ENCODE peak calls at places on chromosome 9, in seven cellular contexts. S, E, B, C, G, N and T are unnamed samples.

GRCh38 chr9:33445941-33446506 is 1.4 kb downstream of the AQP3 start:
- DNase-seq in S (no peak), E (no peak), B (no peak), C (no peak), G (no peak), N (no peak), T (no peak)

GRCh38 chr9:102035929-102036328 is 297.5 kb upstream of the GRIN3A start:
- DNase-seq in S (no peak), E (no peak), B (no peak), C (no peak), G (no peak), N (no peak), T (no peak)

GRCh38 chr9:122346478-122347347 is 24.1 kb upstream of the PTGS1 start:
- DNase-seq in S (no peak), E (no peak), B (peak), C (no peak), G (peak), N (no peak), T (no peak)

GRCh38 chr9:95103385-95104087 is 214.0 kb downstream of the FANCC start:
- DNase-seq in S (no peak), E (no peak), B (no peak), C (no peak), G (peak), N (no peak), T (no peak)

GRCh38 chr9:127336708-127337352 is 60.1 kb upstream of the SLC2A8 start:
- DNase-seq in S (no peak), E (peak), B (no peak), C (peak), G (peak), N (no peak), T (no peak)

GRCh38 chr9:103188966-103189365 is 193.8 kb downstream of the CYLC2 start:
- DNase-seq in S (no peak), E (no peak), B (no peak), C (no peak), G (no peak), N (no peak), T (no peak)

GRCh38 chr9:571066-571465 is 270.4 kb upstream of the DMRT1 start:
- DNase-seq in S (no peak), E (no peak), B (no peak), C (no peak), G (no peak), N (no peak), T (no peak)

GRCh38 chr9:113583511-113584470 is 120.3 kb downstream of the RGS3 start:
- DNase-seq in S (no peak), E (no peak), B (no peak), C (no peak), G (peak), N (no peak), T (no peak)

GRCh38 chr9:18543406-18543965 is 69.5 kb downstream of the ADAMTSL1 start:
- DNase-seq in S (no peak), E (peak), B (no peak), C (no peak), G (no peak), N (no peak), T (no peak)

GRCh38 chr9:16679327-16679821 is 191.1 kb downstream of the BNC2 start:
- DNase-seq in S (no peak), E (no peak), B (no peak), C (no peak), G (no peak), N (no peak), T (no peak)

GRCh38 chr9:134631881-134632280 is 9.7 kb upstream of the COL5A1 start:
- DNase-seq in S (no peak), E (no peak), B (no peak), C (no peak), G (no peak), N (no peak), T (no peak)

GRCh38 chr9:22240619-22241018 is 206.0 kb upstream of the DMRTA1 start:
- DNase-seq in S (no peak), E (peak), B (no peak), C (no peak), G (no peak), N (no peak), T (no peak)

GRCh38 chr9:79583957-79584654 is 12.3 kb downstream of the TLE4 start:
- DNase-seq in S (no peak), E (no peak), B (no peak), C (no peak), G (peak), N (no peak), T (no peak)

GRCh38 chr9:70452365-70452764 is 37.9 kb upstream of the KLF9 start:
- DNase-seq in S (no peak), E (no peak), B (no peak), C (no peak), G (no peak), N (no peak), T (no peak)

GRCh38 chr9:121768416-121769015 is 117.1 kb downstream of the DAB2IP start:
- DNase-seq in S (no peak), E (no peak), B (no peak), C (no peak), G (peak), N (no peak), T (no peak)

GRCh38 chr9:93290495-93291434 is 106.8 kb downstream of the WNK2 start:
- DNase-seq in S (no peak), E (no peak), B (no peak), C (no peak), G (no peak), N (peak), T (no peak)

GRCh38 chr9:136829981-136830885 is 12.0 kb upstream of the AJM1 start:
- DNase-seq in S (no peak), E (no peak), B (peak), C (no peak), G (peak), N (no peak), T (no peak)

GRCh38 chr9:2317591-2317990 is 302.4 kb downstream of the SMARCA2 start:
- DNase-seq in S (no peak), E (no peak), B (no peak), C (no peak), G (no peak), N (no peak), T (no peak)

GRCh38 chr9:27154923-27155322 is 45.9 kb downstream of the TEK start:
- DNase-seq in S (no peak), E (peak), B (no peak), C (no peak), G (no peak), N (no peak), T (no peak)

GRCh38 chr9:135848341-135849047 is 58.9 kb downstream of the CAMSAP1 start:
- DNase-seq in S (no peak), E (no peak), B (no peak), C (no peak), G (no peak), N (no peak), T (no peak)

GRCh38 chr9:121529237-121529987 is 29.8 kb upstream of the GGTA1 start:
- DNase-seq in S (peak), E (peak), B (peak), C (peak), G (peak), N (no peak), T (no peak)

GRCh38 chr9:113589407-113589806 is 125.9 kb downstream of the RGS3 start:
- DNase-seq in S (no peak), E (no peak), B (no peak), C (no peak), G (peak), N (no peak), T (no peak)

GRCh38 chr9:133976191-133976861 is 15.8 kb downstream of the VAV2 start:
- DNase-seq in S (no peak), E (no peak), B (no peak), C (peak), G (peak), N (no peak), T (no peak)

GRCh38 chr9:107639426-107639825 is 149.9 kb upstream of the KLF4 start:
- DNase-seq in S (peak), E (no peak), B (no peak), C (no peak), G (no peak), N (no peak), T (no peak)

GRCh38 chr9:131111186-131111853 is 14.1 kb upstream of the NUP214 start:
- DNase-seq in S (no peak), E (peak), B (no peak), C (peak), G (no peak), N (no peak), T (no peak)

GRCh38 chr9:113524460-113524859 is 60.9 kb downstream of the RGS3 start:
- DNase-seq in S (no peak), E (no peak), B (no peak), C (no peak), G (no peak), N (no peak), T (no peak)

GRCh38 chr9:69532359-69532758 is 139.8 kb downstream of the APBA1 start:
- DNase-seq in S (no peak), E (no peak), B (no peak), C (no peak), G (no peak), N (no peak), T (no peak)

GRCh38 chr9:13804532-13804931 is 509.4 kb downstream of the NFIB start:
- DNase-seq in S (no peak), E (peak), B (no peak), C (no peak), G (no peak), N (no peak), T (no peak)

GRCh38 chr9:133739408-133740280 is 1.5 kb upstream of the SARDH start:
- DNase-seq in S (no peak), E (no peak), B (peak), C (peak), G (no peak), N (no peak), T (no peak)

GRCh38 chr9:87766697-87767096 is 40.8 kb downstream of the CTSL start:
- DNase-seq in S (no peak), E (no peak), B (no peak), C (no peak), G (no peak), N (no peak), T (no peak)

GRCh38 chr9:121144482-121144881 is 57.2 kb downstream of the RAB14 start:
- DNase-seq in S (no peak), E (no peak), B (no peak), C (no peak), G (no peak), N (no peak), T (no peak)

GRCh38 chr9:25449503-25449902 is 228.7 kb downstream of the TUSC1 start:
- DNase-seq in S (no peak), E (no peak), B (no peak), C (no peak), G (no peak), N (no peak), T (no peak)

GRCh38 chr9:92986175-92987110 is 39.1 kb downstream of the FGD3 start:
- DNase-seq in S (no peak), E (no peak), B (peak), C (no peak), G (no peak), N (no peak), T (no peak)

GRCh38 chr9:27469583-27469982 is 54.5 kb upstream of the IFNK start:
- DNase-seq in S (no peak), E (no peak), B (no peak), C (no peak), G (no peak), N (no peak), T (no peak)

GRCh38 chr9:33245341-33245740 is 5.4 kb downstream of the SPINK4 start:
- DNase-seq in S (no peak), E (no peak), B (no peak), C (no peak), G (no peak), N (no peak), T (no peak)